ENCODE peak calls at places on chromosomes 13 and 19, in five cellular contexts. A, B, C, Q and J are unnamed samples.
A peak's percentile ranks its signal among the peaks of the same experiment; 100 is the strongest.

GRCh38 chr19:6045108-6045507 is 65.2 kb downstream of the RFX2 start:
- DNase-seq in C (no peak), Q (no peak), B (peak; percentile 21), A (no peak), J (no peak)

GRCh38 chr13:90696656-90697055 is 650.8 kb upstream of the MIR17HG start:
- DNase-seq in C (no peak), B (no peak), A (no peak), Q (no peak), J (no peak)

GRCh38 chr19:9565900-9566705 is 18.2 kb downstream of the ZNF121 start:
- DNase-seq in A (no peak), B (no peak), Q (no peak), C (no peak), J (no peak)

GRCh38 chr19:31355330-31356289 is 6.4 kb upstream of the TSHZ3 start:
- DNase-seq in B (no peak), A (no peak), Q (no peak), C (peak; percentile 67), J (no peak)

GRCh38 chr13:43769552-43769951 is 17.2 kb downstream of the ENOX1 start:
- DNase-seq in C (no peak), B (no peak), Q (no peak), A (no peak), J (no peak)

GRCh38 chr19:55348317-55349034 is 6.0 kb downstream of the COX6B2 start:
- DNase-seq in C (peak; percentile 63), Q (no peak), A (no peak), B (no peak), J (no peak)

GRCh38 chr19:17089238-17089637 is 13.7 kb downstream of the MYO9B start:
- DNase-seq in A (no peak), C (no peak), Q (no peak), B (no peak), J (no peak)

GRCh38 chr13:112733661-112734379 is 44.0 kb downstream of the ATP11A start:
- DNase-seq in Q (no peak), B (no peak), A (peak; percentile 96), C (peak; percentile 89), J (peak; percentile 88)

GRCh38 chr13:112140366-112140765 is 73.4 kb downstream of the SOX1 start:
- DNase-seq in C (no peak), A (no peak), B (no peak), Q (no peak), J (no peak)

GRCh38 chr19:3039641-3040077 is 10.6 kb upstream of the TLE2 start:
- DNase-seq in C (peak; percentile 23), Q (no peak), A (no peak), B (no peak), J (no peak)

GRCh38 chr19:3398114-3398899 is 31.9 kb downstream of the NFIC start:
- DNase-seq in A (no peak), C (peak; percentile 46), Q (peak; percentile 85), B (peak; percentile 84), J (no peak)

GRCh38 chr13:95492044-95492801 is 60.3 kb upstream of the CLDN10 start:
- DNase-seq in Q (no peak), C (peak; percentile 13), B (peak; percentile 32), A (no peak), J (no peak)

GRCh38 chr19:610801-611505 is 21.3 kb downstream of the HCN2 start:
- DNase-seq in C (no peak), A (peak; percentile 66), B (no peak), Q (peak; percentile 74), J (no peak)

GRCh38 chr13:27211771-27212364 is 39.5 kb upstream of the RPL21 start:
- DNase-seq in A (no peak), C (no peak), B (no peak), Q (no peak), J (no peak)

GRCh38 chr19:49637865-49638350 is 2.0 kb downstream of the RRAS start:
- DNase-seq in B (peak; percentile 92), C (peak; percentile 64), A (no peak), Q (peak; percentile 92), J (no peak)

GRCh38 chr13:27012482-27013197 is 159.0 kb downstream of the USP12 start:
- DNase-seq in C (no peak), B (no peak), A (no peak), Q (no peak), J (no peak)

GRCh38 chr19:19459099-19459498 is 53.6 kb downstream of the GATAD2A start:
- DNase-seq in C (no peak), A (no peak), B (no peak), Q (no peak), J (no peak)

GRCh38 chr19:18274776-18275356 is 614 bp upstream of the IQCN start:
- DNase-seq in B (peak; percentile 93), Q (peak; percentile 88), A (no peak), C (no peak), J (no peak)

GRCh38 chr13:49421391-49421790 is 22.5 kb downstream of the CAB39L start:
- DNase-seq in Q (no peak), B (no peak), C (peak; percentile 43), A (no peak), J (no peak)

GRCh38 chr13:40576369-40576768 is 90.1 kb downstream of the FOXO1 start:
- DNase-seq in C (no peak), A (no peak), Q (no peak), B (no peak), J (no peak)

GRCh38 chr13:83819611-83820010 is 62.7 kb downstream of the SLITRK1 start:
- DNase-seq in C (no peak), A (no peak), B (no peak), Q (no peak), J (no peak)

GRCh38 chr19:10122066-10122465 is 2.4 kb upstream of the EIF3G start:
- DNase-seq in B (no peak), C (no peak), A (no peak), Q (no peak), J (no peak)

GRCh38 chr19:8144273-8144672 is 5.1 kb downstream of the FBN3 start:
- DNase-seq in Q (no peak), B (no peak), A (no peak), C (no peak), J (no peak)

GRCh38 chr13:66154981-66155380 is 1075.2 kb downstream of the PCDH9 start:
- DNase-seq in B (no peak), Q (no peak), C (no peak), A (no peak), J (no peak)

GRCh38 chr19:12636631-12637030 is 25.9 kb downstream of the ZNF791 start:
- DNase-seq in A (no peak), C (no peak), Q (no peak), B (no peak), J (no peak)